ENCODE peak calls at places on chromosomes 3 and 15, in nine cellular contexts. L, Q, R, S, F, K, A, U and X are unnamed samples.

GRCh38 chr3:66831931-66832330 is 166.2 kb upstream of the KBTBD8 start:
- DNase-seq in L (no peak), Q (no peak), R (no peak), S (no peak), F (no peak), K (no peak), A (no peak), U (no peak), X (no peak)

GRCh38 chr3:50260027-50260941 is 8.7 kb upstream of the SEMA3B start:
- DNase-seq in L (peak; percentile 85), Q (peak; percentile 88), R (peak; percentile 73), S (peak; percentile 97), F (peak; percentile 95), K (peak; percentile 95), A (peak; percentile 96), U (peak; percentile 78), X (peak; percentile 86)

GRCh38 chr3:25696019-25696418 is 31.3 kb upstream of the TOP2B start:
- DNase-seq in L (no peak), Q (no peak), R (no peak), S (no peak), F (no peak), K (no peak), A (no peak), U (no peak), X (no peak)

GRCh38 chr3:159765860-159766294 is 222.8 kb upstream of the IL12A start:
- DNase-seq in L (no peak), Q (no peak), R (no peak), S (no peak), F (no peak), K (no peak), A (no peak), U (no peak), X (no peak)

GRCh38 chr15:39657714-39658113 is 76.8 kb downstream of the THBS1 start:
- DNase-seq in L (peak; percentile 28), Q (no peak), R (no peak), S (no peak), F (no peak), K (no peak), A (no peak), U (no peak), X (no peak)

GRCh38 chr3:188003188-188004171 is 150.5 kb upstream of the LPP start:
- DNase-seq in L (no peak), Q (no peak), R (peak; percentile 63), S (no peak), F (no peak), K (no peak), A (no peak), U (no peak), X (no peak)

GRCh38 chr3:186612721-186613636 is at the start of gene AHSG:
- DNase-seq in L (no peak), Q (no peak), R (no peak), S (no peak), F (no peak), K (no peak), A (no peak), U (no peak), X (no peak)

GRCh38 chr3:66342717-66343373 is 122.0 kb downstream of the SLC25A26 start:
- DNase-seq in L (no peak), Q (no peak), R (peak; percentile 14), S (no peak), F (no peak), K (no peak), A (no peak), U (no peak), X (no peak)

GRCh38 chr15:67456677-67457529 is 64.0 kb upstream of the C15orf61 start:
- DNase-seq in L (peak; percentile 74), Q (peak; percentile 45), R (peak; percentile 64), S (peak; percentile 91), F (peak; percentile 82), K (peak; percentile 84), A (peak; percentile 87), U (peak; percentile 82), X (peak; percentile 67)

GRCh38 chr15:67281714-67282113 is 27.1 kb downstream of the IQCH start:
- DNase-seq in L (no peak), Q (no peak), R (no peak), S (no peak), F (no peak), K (no peak), A (no peak), U (no peak), X (no peak)

GRCh38 chr15:32905481-32905880 is 187.7 kb downstream of the GREM1 start:
- DNase-seq in L (no peak), Q (no peak), R (no peak), S (no peak), F (no peak), K (no peak), A (no peak), U (no peak), X (no peak)

GRCh38 chr15:80587816-80588456 is 107.2 kb upstream of the ABHD17C start:
- DNase-seq in L (no peak), Q (no peak), R (no peak), S (no peak), F (no peak), K (no peak), A (no peak), U (no peak), X (no peak)

GRCh38 chr3:183548262-183548769 is 7.2 kb downstream of the KLHL6 start:
- DNase-seq in L (peak; percentile 49), Q (no peak), R (no peak), S (no peak), F (no peak), K (no peak), A (no peak), U (no peak), X (no peak)

GRCh38 chr3:31958721-31959152 is 22.3 kb downstream of the OSBPL10 start:
- DNase-seq in L (no peak), Q (no peak), R (peak; percentile 72), S (no peak), F (no peak), K (no peak), A (no peak), U (no peak), X (no peak)

GRCh38 chr3:191068946-191069813 is 129.9 kb upstream of the OSTN start:
- DNase-seq in L (no peak), Q (no peak), R (no peak), S (no peak), F (no peak), K (no peak), A (no peak), U (no peak), X (no peak)

GRCh38 chr3:127525373-127525772 is 65.2 kb downstream of the TPRA1 start:
- DNase-seq in L (peak; percentile 93), Q (no peak), R (no peak), S (no peak), F (no peak), K (no peak), A (no peak), U (no peak), X (no peak)

GRCh38 chr3:308597-309321 is 112.2 kb downstream of the CHL1 start:
- DNase-seq in L (no peak), Q (no peak), R (no peak), S (no peak), F (no peak), K (no peak), A (peak; percentile 44), U (no peak), X (no peak)

GRCh38 chr15:36478561-36478960 is 100.9 kb upstream of the CDIN1 start:
- DNase-seq in L (no peak), Q (no peak), R (no peak), S (no peak), F (no peak), K (no peak), A (no peak), U (no peak), X (no peak)

GRCh38 chr3:94686208-94686607 is 623.3 kb downstream of the NSUN3 start:
- DNase-seq in L (no peak), Q (no peak), R (no peak), S (no peak), F (no peak), K (no peak), A (no peak), U (no peak), X (no peak)

GRCh38 chr3:9765865-9766264 is 3.9 kb downstream of the CAMK1 start:
- DNase-seq in L (no peak), Q (no peak), R (no peak), S (no peak), F (no peak), K (no peak), A (no peak), U (no peak), X (no peak)

GRCh38 chr3:160616721-160617120 is 51.4 kb upstream of the KPNA4 start:
- DNase-seq in L (peak; percentile 25), Q (no peak), R (no peak), S (no peak), F (no peak), K (no peak), A (no peak), U (no peak), X (no peak)

GRCh38 chr3:40054568-40055222 is 245.3 kb downstream of the MYRIP start:
- DNase-seq in L (no peak), Q (no peak), R (no peak), S (no peak), F (no peak), K (no peak), A (no peak), U (no peak), X (no peak)

GRCh38 chr3:71153753-71154152 is 429.8 kb downstream of the FOXP1 start:
- DNase-seq in L (no peak), Q (no peak), R (no peak), S (no peak), F (no peak), K (no peak), A (no peak), U (no peak), X (no peak)

GRCh38 chr3:57911588-57911987 is 96.6 kb upstream of the FLNB start:
- DNase-seq in L (peak; percentile 9), Q (no peak), R (no peak), S (no peak), F (no peak), K (no peak), A (no peak), U (no peak), X (no peak)

GRCh38 chr15:63599401-63600000 is 2.3 kb downstream of the FBXL22 start:
- DNase-seq in L (peak; percentile 68), Q (peak; percentile 73), R (peak; percentile 18), S (no peak), F (no peak), K (peak; percentile 64), A (peak; percentile 85), U (peak; percentile 23), X (peak; percentile 15)

GRCh38 chr3:12993623-12994356 is 79.4 kb downstream of the IQSEC1 start:
- DNase-seq in L (no peak), Q (peak; percentile 61), R (no peak), S (no peak), F (no peak), K (no peak), A (peak; percentile 74), U (no peak), X (no peak)

GRCh38 chr15:56042523-56042922 is 49.1 kb upstream of the NEDD4 start:
- DNase-seq in L (no peak), Q (no peak), R (no peak), S (no peak), F (no peak), K (no peak), A (no peak), U (no peak), X (no peak)

GRCh38 chr15:50051811-50052419 is 67.1 kb downstream of the ATP8B4 start:
- DNase-seq in L (peak; percentile 79), Q (peak; percentile 18), R (peak; percentile 5), S (no peak), F (peak; percentile 75), K (no peak), A (no peak), U (no peak), X (peak; percentile 29)

GRCh38 chr3:42033741-42034140 is 57.4 kb upstream of the TRAK1 start:
- DNase-seq in L (no peak), Q (no peak), R (no peak), S (peak; percentile 13), F (peak; percentile 32), K (no peak), A (no peak), U (no peak), X (no peak)

GRCh38 chr15:85667491-85668424 is 127.0 kb downstream of the KLHL25 start:
- DNase-seq in L (peak; percentile 71), Q (no peak), R (no peak), S (no peak), F (no peak), K (no peak), A (no peak), U (no peak), X (peak; percentile 46)

GRCh38 chr15:41183580-41183979 is 47.0 kb downstream of the EXD1 start:
- DNase-seq in L (no peak), Q (no peak), R (no peak), S (no peak), F (no peak), K (no peak), A (no peak), U (no peak), X (no peak)